ENCODE peak calls at places on chromosomes 3 and 15, in seven cellular contexts. N, R, J, K, A, Y and S are unnamed samples.

GRCh38 chr3:117103645-117104044 is 394.1 kb downstream of the TUSC7 start:
- DNase-seq in N (no peak), R (no peak), J (no peak), K (peak; percentile 19), A (no peak), Y (no peak), S (no peak)

GRCh38 chr15:80401471-80401870 is 2.7 kb upstream of the ARNT2 start:
- DNase-seq in N (peak; percentile 100), R (no peak), J (no peak), K (no peak), A (no peak), Y (no peak), S (no peak)

GRCh38 chr3:182739619-182740018 is 53.7 kb upstream of the ATP11B start:
- DNase-seq in N (no peak), R (no peak), J (no peak), K (no peak), A (no peak), Y (no peak), S (no peak)

GRCh38 chr3:140077406-140077805 is 142.4 kb downstream of the CLSTN2 start:
- DNase-seq in N (no peak), R (no peak), J (no peak), K (no peak), A (no peak), Y (no peak), S (no peak)

GRCh38 chr3:184129012-184129411 is 6.1 kb upstream of the EIF2B5 start:
- DNase-seq in N (no peak), R (peak; percentile 70), J (peak; percentile 55), K (peak; percentile 60), A (peak; percentile 65), Y (no peak), S (no peak)

GRCh38 chr3:30141927-30142326 is 464.5 kb upstream of the TGFBR2 start:
- DNase-seq in N (no peak), R (no peak), J (no peak), K (no peak), A (no peak), Y (no peak), S (no peak)

GRCh38 chr15:27670481-27670880 is 428.6 kb downstream of the OCA2 start:
- DNase-seq in N (no peak), R (no peak), J (no peak), K (no peak), A (no peak), Y (no peak), S (no peak)

GRCh38 chr3:2420919-2421318 is 322.3 kb downstream of the CNTN4 start:
- DNase-seq in N (no peak), R (peak; percentile 62), J (no peak), K (no peak), A (peak; percentile 53), Y (no peak), S (no peak)

GRCh38 chr3:82082796-82083195 is 321.4 kb upstream of the GBE1 start:
- DNase-seq in N (no peak), R (no peak), J (no peak), K (no peak), A (no peak), Y (no peak), S (no peak)

GRCh38 chr15:99197861-99198260 is 51.5 kb downstream of the TTC23 start:
- DNase-seq in N (no peak), R (no peak), J (no peak), K (no peak), A (no peak), Y (no peak), S (no peak)